ENCODE peak calls at places on chromosomes 4 and X, in six cellular contexts. A is NB4, F is heart left ventricle, D is fibroblast of the aortic adventitia, B is cardiac fibroblast, X is upper lobe of right lung. C is an unnamed sample.

GRCh38 chr4:15682790-15683495 is 1.3 kb downstream of the FAM200B start:
- DNase-seq in A (peak; percentile 57), F (no peak), D (no peak), B (peak; percentile 59), X (no peak), C (no peak)

GRCh38 chrX:117998171-117998570 is 118.4 kb downstream of the KLHL13 start:
- DNase-seq in A (no peak), F (no peak), D (no peak), B (no peak), X (no peak), C (no peak)

GRCh38 chrX:1491851-1492349 is 39.2 kb upstream of the ASMTL start:
- DNase-seq in A (peak; percentile 83), F (no peak), D (no peak), B (no peak), X (peak; percentile 47), C (peak; percentile 88)

GRCh38 chr4:31655328-31655727 is 935.2 kb downstream of the PCDH7 start:
- DNase-seq in A (no peak), F (no peak), D (peak; percentile 7), B (no peak), X (no peak), C (no peak)

GRCh38 chrX:125131146-125131545 is 188.5 kb upstream of the TEX13C start:
- DNase-seq in A (peak; percentile 6), F (no peak), D (no peak), B (no peak), X (no peak), C (no peak)

GRCh38 chr4:54238389-54238788 is 9.3 kb downstream of the PDGFRA start:
- DNase-seq in A (no peak), F (no peak), D (no peak), B (no peak), X (no peak), C (no peak)

GRCh38 chr4:40363382-40363920 is 28.3 kb downstream of the CHRNA9 start:
- DNase-seq in A (no peak), F (no peak), D (no peak), B (no peak), X (no peak), C (no peak)

GRCh38 chr4:42855779-42856178 is 36.7 kb upstream of the GRXCR1 start:
- DNase-seq in A (peak; percentile 8), F (no peak), D (no peak), B (no peak), X (no peak), C (no peak)

GRCh38 chr4:145840162-145840768 is 98.4 kb downstream of the ZNF827 start:
- DNase-seq in A (peak; percentile 41), F (no peak), D (peak; percentile 59), B (peak; percentile 71), X (no peak), C (peak; percentile 50)

GRCh38 chr4:88033309-88033708 is 25.9 kb downstream of the PKD2 start:
- DNase-seq in A (peak; percentile 65), F (no peak), D (peak; percentile 79), B (peak; percentile 76), X (no peak), C (peak; percentile 38)

GRCh38 chr4:45350438-45350837 is 624.1 kb upstream of the GNPDA2 start:
- DNase-seq in A (peak; percentile 22), F (no peak), D (peak; percentile 2), B (peak; percentile 8), X (no peak), C (peak; percentile 6)

GRCh38 chr4:173262363-173262762 is 71.8 kb downstream of the HMGB2 start:
- DNase-seq in A (no peak), F (no peak), D (no peak), B (no peak), X (no peak), C (no peak)

GRCh38 chrX:155068165-155068564 is 2.8 kb downstream of the CMC4 start:
- DNase-seq in A (no peak), F (no peak), D (peak; percentile 38), B (peak; percentile 66), X (no peak), C (no peak)

GRCh38 chr4:88725986-88726385 is 28.4 kb upstream of the NAP1L5 start:
- DNase-seq in A (no peak), F (no peak), D (no peak), B (no peak), X (no peak), C (no peak)

GRCh38 chr4:79678472-79679202 is 270.6 kb upstream of the GK2 start:
- DNase-seq in A (peak; percentile 78), F (no peak), D (peak; percentile 46), B (no peak), X (no peak), C (no peak)

GRCh38 chr4:160495356-160495755 is 1392.5 kb downstream of the RAPGEF2 start:
- DNase-seq in A (no peak), F (no peak), D (no peak), B (no peak), X (no peak), C (no peak)

GRCh38 chr4:139961344-139961948 is 192.5 kb downstream of the MAML3 start:
- DNase-seq in A (no peak), F (no peak), D (no peak), B (peak; percentile 55), X (no peak), C (no peak)

GRCh38 chrX:39669668-39670067 is 428.1 kb downstream of the BCOR start:
- DNase-seq in A (no peak), F (no peak), D (no peak), B (no peak), X (no peak), C (no peak)

GRCh38 chr4:186792994-186793393 is 69.3 kb upstream of the FAT1 start:
- DNase-seq in A (no peak), F (no peak), D (peak; percentile 26), B (peak; percentile 16), X (no peak), C (no peak)

GRCh38 chr4:168129802-168130201 is 37.5 kb downstream of the ANXA10 start:
- DNase-seq in A (no peak), F (no peak), D (peak; percentile 27), B (no peak), X (no peak), C (no peak)

GRCh38 chrX:41291309-41291708 is 42.7 kb upstream of the DDX3X start:
- DNase-seq in A (no peak), F (no peak), D (no peak), B (no peak), X (no peak), C (no peak)

GRCh38 chr4:5958199-5958735 is 60.0 kb downstream of the C4orf50 start:
- DNase-seq in A (no peak), F (no peak), D (no peak), B (no peak), X (peak; percentile 38), C (no peak)

GRCh38 chr4:77697860-77698599 is 92.4 kb downstream of the CXCL13 start:
- DNase-seq in A (peak; percentile 44), F (no peak), D (peak; percentile 81), B (peak; percentile 83), X (no peak), C (no peak)

GRCh38 chr4:77695769-77696168 is 90.1 kb downstream of the CXCL13 start:
- DNase-seq in A (peak; percentile 26), F (no peak), D (peak; percentile 91), B (peak; percentile 96), X (no peak), C (no peak)

GRCh38 chr4:77701111-77701510 is 95.5 kb downstream of the CXCL13 start:
- DNase-seq in A (no peak), F (no peak), D (no peak), B (no peak), X (no peak), C (no peak)

DNA sequence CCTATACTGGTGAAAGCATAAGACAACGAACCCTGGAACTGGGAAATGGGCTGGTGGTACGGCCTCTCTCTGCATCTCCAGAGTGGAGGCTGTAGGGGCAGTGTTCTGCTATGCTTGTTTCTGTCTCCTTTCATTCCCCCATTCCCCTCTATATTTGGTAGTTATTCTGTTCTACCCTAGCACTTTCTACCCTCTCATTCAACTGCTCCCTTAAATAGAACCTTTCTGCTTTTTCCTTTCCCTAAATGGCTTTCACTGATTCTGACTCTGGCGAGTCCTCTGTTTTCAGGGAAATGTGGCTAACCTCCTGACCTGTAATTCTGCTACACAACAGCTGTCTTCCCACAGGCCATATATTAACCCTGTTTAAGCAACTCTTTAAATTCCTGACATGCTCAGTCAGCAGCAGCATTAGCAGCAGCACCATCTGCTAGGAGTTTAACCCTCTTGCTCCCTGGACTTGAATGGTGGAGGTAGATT is 94.2 kb downstream of the CXCL13 start:
- DNase-seq in A (no peak), F (no peak), D (peak; percentile 72), B (peak; percentile 84), X (no peak), C (no peak)
- TF ChIP-seq CTCF in A (no peak), F (no peak), D (peak; percentile 45), B (peak; percentile 39), X (no peak), C (no peak)

GRCh38 chr4:831483-831805 is 5.5 kb upstream of the CPLX1 start:
- DNase-seq in A (no peak), F (no peak), D (no peak), B (no peak), X (peak; percentile 43), C (no peak)

GRCh38 chr4:829291-829690 is 3.4 kb upstream of the CPLX1 start:
- DNase-seq in A (no peak), F (no peak), D (no peak), B (no peak), X (peak; percentile 35), C (no peak)

GRCh38 chr4:828641-829271 is 2.8 kb upstream of the CPLX1 start:
- DNase-seq in A (no peak), F (peak; percentile 56), D (peak; percentile 5), B (peak; percentile 16), X (peak; percentile 62), C (no peak)

GRCh38 chr4:830776-831482 is 5.0 kb upstream of the CPLX1 start:
- DNase-seq in A (no peak), F (peak; percentile 56), D (no peak), B (no peak), X (peak; percentile 51), C (no peak)

GRCh38 chr4:829761-830655 is 4.1 kb upstream of the CPLX1 start:
- DNase-seq in A (no peak), F (no peak), D (no peak), B (no peak), X (peak; percentile 61), C (no peak)
- TF ChIP-seq CTCF in A (no peak), F (no peak), D (no peak), B (no peak), X (no peak), C (no peak)

GRCh38 chrX:47568656-47569295 is 7.8 kb downstream of the ARAF start:
- DNase-seq in A (peak; percentile 55), F (no peak), D (no peak), B (no peak), X (no peak), C (no peak)
- TF ChIP-seq CTCF in A (peak; percentile 31), F (peak; percentile 19), D (peak; percentile 39), B (peak; percentile 44), X (peak; percentile 29), C (peak; percentile 34)

DNA sequence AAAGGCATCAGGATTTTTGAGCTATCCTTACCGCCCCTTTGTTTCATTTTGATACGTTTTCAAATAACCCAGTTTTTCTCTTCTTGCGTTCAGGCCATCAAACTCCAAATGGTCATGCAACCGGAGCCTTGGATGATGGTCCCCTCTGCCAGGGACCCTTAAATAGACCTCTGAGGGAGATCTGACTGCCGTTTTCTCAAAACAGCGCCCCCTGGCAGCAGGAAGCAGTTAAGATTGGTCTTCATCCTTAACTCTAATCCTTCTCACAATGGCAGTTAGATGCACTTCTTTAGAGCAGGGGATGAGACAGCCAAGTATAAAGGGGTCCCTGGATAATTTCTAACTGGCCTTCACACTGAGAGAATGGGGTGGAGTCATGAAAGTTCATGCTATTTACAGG is 525.0 kb upstream of the SPANXN1 start:
- DNase-seq in A (peak; percentile 7), F (no peak), D (no peak), B (no peak), X (no peak), C (no peak)
- TF ChIP-seq CTCF in A (peak; percentile 20), F (no peak), D (peak; percentile 11), B (no peak), X (no peak), C (peak; percentile 18)

C was measured in GM13977.